ENCODE peak calls at places on chromosomes 1 and 21, in five cellular contexts. L, D, G, B and V are unnamed samples.

GRCh38 chr1:116165572-116165971 is 54.4 kb downstream of the MAB21L3 start:
- DNase-seq in L (no peak), D (no peak), G (no peak), B (no peak), V (no peak)

GRCh38 chr1:102897537-102897936 is 210.8 kb downstream of the COL11A1 start:
- DNase-seq in L (no peak), D (peak; percentile 40), G (no peak), B (peak; percentile 83), V (no peak)

GRCh38 chr21:46667735-46668380 is 32.4 kb downstream of the PRMT2 start:
- DNase-seq in L (peak; percentile 48), D (no peak), G (no peak), B (no peak), V (peak; percentile 27)

GRCh38 chr1:208433086-208433485 is 188.9 kb upstream of the PLXNA2 start:
- DNase-seq in L (no peak), D (peak; percentile 89), G (no peak), B (peak; percentile 17), V (no peak)

GRCh38 chr21:14121719-14122118 is 89.0 kb downstream of the LIPI start:
- DNase-seq in L (no peak), D (no peak), G (no peak), B (no peak), V (no peak)

GRCh38 chr21:29641001-29641634 is 298.7 kb downstream of the GRIK1 start:
- DNase-seq in L (no peak), D (no peak), G (no peak), B (no peak), V (no peak)

GRCh38 chr1:82950606-82951200 is 1048.2 kb downstream of the TTLL7 start:
- DNase-seq in L (no peak), D (no peak), G (no peak), B (no peak), V (no peak)

GRCh38 chr1:236524892-236525179 is 1.1 kb downstream of the LGALS8 start:
- DNase-seq in L (no peak), D (no peak), G (no peak), B (no peak), V (no peak)

GRCh38 chr1:41805771-41806471 is 112.8 kb downstream of the HIVEP3 start:
- DNase-seq in L (no peak), D (no peak), G (no peak), B (no peak), V (no peak)

GRCh38 chr1:167166703-167167100 is 54.0 kb upstream of the POU2F1 start:
- DNase-seq in L (no peak), D (no peak), G (no peak), B (no peak), V (no peak)

GRCh38 chr1:229148041-229148671 is 122.8 kb upstream of the RAB4A start:
- DNase-seq in L (peak; percentile 58), D (no peak), G (no peak), B (no peak), V (peak; percentile 78)

GRCh38 chr21:26965091-26965566 is 1.8 kb downstream of the ADAMTS5 start:
- DNase-seq in L (no peak), D (no peak), G (no peak), B (no peak), V (no peak)

GRCh38 chr1:92653605-92654381 is 131.1 kb downstream of the EVI5 start:
- DNase-seq in L (no peak), D (no peak), G (no peak), B (no peak), V (no peak)

GRCh38 chr1:115596080-115596795 is 45.5 kb upstream of the VANGL1 start:
- DNase-seq in L (no peak), D (no peak), G (no peak), B (peak; percentile 41), V (no peak)

GRCh38 chr1:161420763-161421455 is 53.2 kb upstream of the CFAP126 start:
- DNase-seq in L (no peak), D (no peak), G (no peak), B (no peak), V (no peak)

GRCh38 chr21:44438531-44439210 is 16.6 kb upstream of the LRRC3 start:
- DNase-seq in L (no peak), D (peak; percentile 29), G (no peak), B (no peak), V (no peak)

GRCh38 chr21:34688145-34688544 is 19.4 kb downstream of the CLIC6 start:
- DNase-seq in L (no peak), D (no peak), G (peak; percentile 27), B (no peak), V (peak; percentile 4)

GRCh38 chr1:231093158-231093922 is 53.3 kb upstream of the FAM89A start:
- DNase-seq in L (no peak), D (peak; percentile 26), G (no peak), B (no peak), V (no peak)

GRCh38 chr1:188904201-188904600 is 1573.5 kb downstream of the BRINP3 start:
- DNase-seq in L (peak; percentile 15), D (peak; percentile 20), G (no peak), B (no peak), V (no peak)

GRCh38 chr1:237562247-237562823 is 328.4 kb downstream of the ZP4 start:
- DNase-seq in L (peak; percentile 18), D (peak; percentile 57), G (peak; percentile 2), B (peak; percentile 72), V (peak; percentile 50)

GRCh38 chr1:153678519-153679336 is at the start of gene NPR1:
- DNase-seq in L (peak; percentile 37), D (peak; percentile 35), G (peak; percentile 61), B (no peak), V (peak; percentile 33)

GRCh38 chr1:28914228-28915035 is at the start of gene EPB41:
- DNase-seq in L (peak; percentile 94), D (peak; percentile 92), G (peak; percentile 94), B (peak; percentile 48), V (peak; percentile 96)

GRCh38 chr1:92211166-92211565 is 6.5 kb upstream of the C1orf146 start:
- DNase-seq in L (no peak), D (peak; percentile 58), G (peak; percentile 74), B (peak; percentile 71), V (no peak)

GRCh38 chr1:205270271-205270670 is 42.5 kb downstream of the TMCC2 start:
- DNase-seq in L (no peak), D (no peak), G (no peak), B (no peak), V (no peak)

GRCh38 chr1:205523891-205524793 is 19.7 kb downstream of the CDK18 start:
- DNase-seq in L (peak; percentile 87), D (peak; percentile 71), G (peak; percentile 87), B (peak; percentile 44), V (peak; percentile 37)

GRCh38 chr1:59453297-59453970 is 156.5 kb downstream of the FGGY start:
- DNase-seq in L (no peak), D (peak; percentile 53), G (no peak), B (no peak), V (no peak)

GRCh38 chr1:87953732-87954344 is 625.2 kb downstream of the LMO4 start:
- DNase-seq in L (peak; percentile 75), D (peak; percentile 77), G (no peak), B (peak; percentile 63), V (no peak)

GRCh38 chr1:77342745-77343144 is 60.9 kb downstream of the AK5 start:
- DNase-seq in L (no peak), D (no peak), G (no peak), B (no peak), V (no peak)

GRCh38 chr1:61585714-61586113 is 139.2 kb downstream of the TM2D1 start:
- DNase-seq in L (peak; percentile 19), D (peak; percentile 70), G (no peak), B (no peak), V (peak; percentile 5)

GRCh38 chr1:227919916-227920315 is 27.8 kb downstream of the WNT9A start:
- DNase-seq in L (no peak), D (no peak), G (no peak), B (no peak), V (peak; percentile 78)

GRCh38 chr21:16280731-16281130 is 550.9 kb downstream of the USP25 start:
- DNase-seq in L (no peak), D (no peak), G (no peak), B (no peak), V (no peak)

GRCh38 chr1:221635305-221635704 is 106.6 kb downstream of the DUSP10 start:
- DNase-seq in L (no peak), D (no peak), G (no peak), B (no peak), V (no peak)

GRCh38 chr21:46334351-46335140 is 10.6 kb downstream of the PCNT start:
- DNase-seq in L (no peak), D (no peak), G (no peak), B (no peak), V (no peak)

GRCh38 chr1:33719771-33720670 is 143.9 kb upstream of the HMGB4 start:
- DNase-seq in L (no peak), D (peak; percentile 24), G (no peak), B (no peak), V (no peak)

GRCh38 chr1:31753623-31754349 is 10.4 kb downstream of the ADGRB2 start:
- DNase-seq in L (no peak), D (peak; percentile 61), G (no peak), B (no peak), V (peak; percentile 81)

GRCh38 chr1:223471566-223471965 is 78.4 kb downstream of the CCDC185 start:
- DNase-seq in L (no peak), D (no peak), G (no peak), B (no peak), V (no peak)

GRCh38 chr1:182595641-182596240 is 6.7 kb upstream of the RNASEL start:
- DNase-seq in L (peak; percentile 78), D (peak; percentile 48), G (peak; percentile 79), B (peak; percentile 55), V (no peak)